ENCODE peak calls at places on chromosomes 3 and 15, in six cellular contexts. C is tibial artery, A is suprapubic skin, X is PC-9, G is A673, L is uterus. T is an unnamed sample. For H3K4me1, the result is how much of the 10 kb centered on the place peaks cover.

GRCh38 chr15:22262613-22263020 is 182.3 kb downstream of the OR4M2 start:
- DNase-seq in A (no peak), G (no peak), L (no peak), C (peak), X (no peak), T (peak)

GRCh38 chr3:15510493-15510892 is 11.0 kb downstream of the COLQ start:
- DNase-seq in C (no peak), X (no peak), L (no peak), A (no peak), G (no peak), T (no peak)

GRCh38 chr3:138747229-138747628 is 87.5 kb downstream of the PIK3CB start:
- DNase-seq in G (no peak), C (no peak), L (no peak), X (no peak), A (no peak), T (no peak)

GRCh38 chr3:130700541-130700940 is 46.1 kb downstream of the PIK3R4 start:
- DNase-seq in C (peak), X (no peak), A (no peak), G (peak), L (no peak), T (no peak)

GRCh38 chr15:24954783-24955548 is at the start of the genes SNRPN and SNURF:
- DNase-seq in G (peak), C (peak), L (peak), X (no peak), A (peak), T (peak)

GRCh38 chr3:126511291-126511690 is 6.3 kb downstream of the UROC1 start:
- DNase-seq in G (no peak), L (no peak), C (no peak), X (no peak), A (no peak), T (no peak)

GRCh38 chr15:50353251-50353998 is 1.6 kb downstream of the GABPB1 start:
- DNase-seq in X (peak), C (no peak), L (no peak), G (no peak), A (no peak), T (peak)

GRCh38 chr15:58546066-58546591 is 114.3 kb downstream of the LIPC start:
- DNase-seq in L (no peak), C (no peak), G (no peak), X (no peak), A (no peak), T (no peak)

GRCh38 chr3:22585504-22585903 is 617.6 kb upstream of the UBE2E2 start:
- DNase-seq in G (no peak), X (no peak), L (no peak), A (no peak), C (no peak), T (no peak)

GRCh38 chr3:20904674-20905073 is 718.7 kb upstream of the SGO1 start:
- DNase-seq in C (no peak), X (no peak), L (no peak), G (no peak), A (no peak), T (no peak)

GRCh38 chr15:63968700-63969099 is 77.6 kb downstream of the DAPK2 start:
- DNase-seq in L (no peak), C (no peak), X (no peak), G (no peak), A (no peak), T (peak)

GRCh38 chr3:23221136-23221535 is 18.0 kb downstream of the UBE2E2 start:
- DNase-seq in X (no peak), L (no peak), C (no peak), G (no peak), A (no peak), T (no peak)

GRCh38 chr3:179149239-179149887 is 1.2 kb downstream of the PIK3CA start:
- DNase-seq in G (no peak), A (no peak), X (peak), C (peak), L (peak), T (peak)

GRCh38 chr3:172244011-172244410 is 204.2 kb downstream of the GHSR start:
- DNase-seq in X (peak), C (no peak), A (no peak), L (no peak), G (no peak), T (no peak)

GRCh38 chr3:191412764-191413163 is 48.2 kb upstream of the PYDC2 start:
- DNase-seq in X (no peak), G (peak), L (no peak), C (no peak), A (no peak), T (no peak)

GRCh38 chr3:177284383-177284881 is 87.2 kb upstream of the TBL1XR1 start:
- DNase-seq in L (peak), C (peak), A (peak), X (no peak), G (peak), T (peak)

GRCh38 chr3:16319307-16319706 is 54.3 kb downstream of the OXNAD1 start:
- DNase-seq in A (no peak), L (no peak), C (no peak), G (peak), X (no peak), T (peak)

GRCh38 chr3:120497318-120497717 is 46.5 kb upstream of the FSTL1 start:
- DNase-seq in X (no peak), L (no peak), G (peak), A (no peak), C (no peak), T (no peak)

GRCh38 chr3:16063603-16064002 is 110.9 kb upstream of the GALNT15 start:
- DNase-seq in G (no peak), A (no peak), C (no peak), X (no peak), L (no peak), T (no peak)

GRCh38 chr3:42906085-42906904 is at the start of gene ZNF662:
- DNase-seq in G (no peak), X (peak), L (peak), C (peak), A (peak), T (peak)

GRCh38 chr15:52493968-52494367 is 34.7 kb downstream of the MYO5A start:
- DNase-seq in X (no peak), G (peak), L (no peak), A (no peak), C (no peak), T (no peak)

GRCh38 chr3:24002129-24002528 is 57.0 kb downstream of the NR1D2 start:
- DNase-seq in L (no peak), A (no peak), X (no peak), G (no peak), C (no peak), T (no peak)

GRCh38 chr3:12681586-12682371 is 17.9 kb upstream of the RAF1 start:
- DNase-seq in A (no peak), G (no peak), X (peak), C (peak), L (no peak), T (no peak)

GRCh38 chr3:128378631-128379347 is 87.9 kb downstream of the DNAJB8 start:
- DNase-seq in G (no peak), C (no peak), L (peak), A (no peak), X (no peak), T (no peak)

GRCh38 chr3:195133462-195133861 is 137.5 kb downstream of the XXYLT1 start:
- DNase-seq in G (no peak), A (no peak), C (no peak), L (no peak), X (no peak), T (no peak)

GRCh38 chr3:9673752-9674151 is 24.4 kb downstream of the MTMR14 start:
- DNase-seq in X (no peak), C (no peak), L (no peak), G (no peak), A (no peak), T (no peak)

GRCh38 chr3:18426597-18426996 is 1.5 kb upstream of the SATB1 start:
- DNase-seq in C (no peak), L (no peak), X (no peak), G (no peak), A (no peak), T (no peak)
- H3K4me3 ChIP-seq in C (no peak), L (no peak), X (peak), G (no peak), A (no peak), T (no peak)

DNA sequence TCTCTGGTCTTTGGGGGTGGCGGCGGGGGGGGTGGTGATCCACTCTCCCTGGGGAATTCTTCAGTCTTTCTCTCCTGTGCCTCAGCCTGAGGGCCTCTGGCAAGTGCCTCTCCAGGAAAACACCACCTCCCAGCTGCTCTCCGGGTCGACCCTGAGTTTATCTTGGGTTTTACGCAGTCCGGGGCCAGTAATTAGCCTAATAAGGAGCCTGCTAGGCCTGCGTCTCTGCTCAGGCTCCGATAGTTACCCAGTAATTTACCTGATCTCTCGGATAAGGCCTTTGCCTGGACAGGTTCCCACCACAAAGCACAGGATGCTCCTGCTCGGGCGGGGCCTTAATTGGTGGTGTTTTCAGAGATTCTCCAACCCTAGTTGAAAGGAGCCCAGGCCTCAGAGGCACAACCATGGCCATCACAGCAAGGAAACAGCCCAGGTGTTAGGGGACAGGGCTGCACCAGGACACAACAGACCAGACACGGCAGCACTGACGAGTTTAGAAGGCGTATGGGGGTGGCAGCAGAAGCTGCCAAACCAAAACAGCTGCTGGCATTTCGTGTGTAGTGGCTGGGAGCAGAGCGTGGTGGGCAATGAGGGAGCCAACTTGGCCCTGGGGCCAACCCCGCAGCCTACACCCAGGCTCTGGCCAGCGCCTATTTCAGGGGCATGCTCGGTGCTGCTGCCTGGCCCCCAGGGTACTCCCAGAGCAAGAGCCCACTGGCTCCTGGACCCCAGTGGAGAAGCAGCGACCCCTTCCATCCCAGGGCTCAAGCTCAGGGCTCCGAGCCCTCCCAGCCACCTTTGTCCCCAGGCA is 71.4 kb downstream of the KLF13 start:
- DNase-seq in X (no peak), A (no peak), L (no peak), C (no peak), G (no peak), T (peak)
- H3K4me1 ChIP-seq in X (under half), A (half or more), L (under half), C (under half), G (under half), T (under half)

GRCh38 chr15:82980986-82981385 is 5.0 kb upstream of the RAMAC start:
- DNase-seq in G (no peak), X (no peak), C (no peak), A (no peak), L (no peak), T (no peak)
- H3K4me3 ChIP-seq in G (no peak), X (no peak), C (no peak), A (no peak), L (no peak), T (no peak)

DNA sequence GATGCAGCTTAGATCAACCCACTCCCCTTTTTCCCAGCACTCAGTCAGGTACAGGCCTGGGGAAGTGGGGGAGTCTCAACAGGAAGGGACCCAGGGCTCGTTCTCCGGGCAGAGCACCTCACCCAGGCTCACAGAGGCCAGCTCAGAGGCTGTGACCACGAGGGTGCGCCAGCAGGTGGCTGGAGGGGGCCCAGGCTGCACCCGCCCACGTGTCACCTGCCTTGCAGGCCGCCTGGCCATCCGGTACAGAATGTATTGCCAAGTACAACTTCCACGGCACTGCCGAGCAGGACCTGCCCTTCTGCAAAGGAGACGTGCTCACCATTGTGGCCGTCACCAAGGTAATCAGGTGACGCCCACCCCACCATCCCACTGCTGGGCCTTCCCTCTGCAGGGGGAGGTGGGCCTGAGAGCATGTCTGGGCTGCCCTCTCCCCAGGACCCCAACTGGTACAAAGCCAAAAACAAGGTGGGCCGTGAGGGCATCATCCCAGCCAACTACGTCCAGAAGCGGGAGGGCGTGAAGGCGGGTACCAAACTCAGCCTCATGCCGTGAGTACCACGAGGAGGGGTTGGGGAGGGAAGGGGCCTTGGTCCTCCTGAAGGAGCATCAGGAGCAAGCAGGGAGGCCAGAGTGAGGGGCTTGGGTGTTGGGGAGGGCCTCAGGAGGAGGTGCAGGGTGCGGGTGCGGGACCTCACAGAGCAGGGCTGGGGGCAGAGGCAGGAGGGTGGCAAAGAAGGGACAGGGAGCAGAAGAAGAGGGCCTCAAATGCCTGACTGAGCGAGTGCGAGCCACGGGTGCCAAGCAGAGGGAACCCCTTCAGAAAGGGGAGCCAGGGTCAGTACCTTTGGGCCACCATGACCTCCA is 14.0 kb upstream of the LMAN1L start:
- DNase-seq in L (no peak), G (no peak), C (no peak), X (no peak), A (no peak), T (peak)
- H3K4me1 ChIP-seq in L (under half), G (under half), C (under half), X (under half), A (under half), T (under half)

GRCh38 chr3:104519968-104520655 is 846.6 kb upstream of the ALCAM start:
- DNase-seq in A (no peak), C (no peak), X (no peak), G (no peak), L (no peak), T (no peak)
- H3K4me3 ChIP-seq in A (no peak), C (no peak), X (no peak), G (no peak), L (no peak), T (no peak)

DNA sequence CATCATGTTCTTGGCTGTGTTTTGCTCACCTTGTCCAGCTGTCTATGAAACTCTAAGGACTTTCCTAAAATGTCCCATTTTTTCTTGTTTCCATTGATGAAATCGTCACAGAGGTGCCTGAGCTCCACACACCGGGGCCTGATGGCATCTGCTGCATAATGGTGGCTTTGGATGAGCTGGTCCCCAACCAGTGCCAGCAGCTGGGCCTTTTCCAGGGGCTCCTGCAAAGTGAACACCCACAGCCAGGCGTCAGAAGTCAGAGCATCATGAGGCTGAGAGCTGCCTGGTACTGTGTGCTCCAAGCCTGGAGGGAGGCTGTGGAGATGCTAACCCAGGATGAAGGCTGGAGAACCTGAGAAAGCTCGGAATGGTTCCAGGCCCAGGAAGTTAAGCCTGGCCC is 46.9 kb downstream of the B3GNT5 start:
- DNase-seq in L (no peak), X (no peak), G (no peak), C (no peak), A (no peak), T (no peak)
- H3K4me1 ChIP-seq in L (under half), X (half or more), G (under half), C (under half), A (under half), T (under half)

GRCh38 chr3:184380210-184380626 is 364 bp downstream of the CHRD start:
- DNase-seq in G (no peak), X (no peak), A (no peak), C (peak), L (peak), T (no peak)

GRCh38 chr3:184380627-184381260 is 890 bp downstream of the CHRD start:
- DNase-seq in X (no peak), A (no peak), L (no peak), G (no peak), C (no peak), T (no peak)

GRCh38 chr3:184383033-184383740 is 3.3 kb downstream of the CHRD start:
- DNase-seq in C (no peak), G (no peak), A (no peak), X (no peak), L (no peak), T (no peak)

GRCh38 chr3:184382326-184383032 is 2.6 kb downstream of the CHRD start:
- DNase-seq in X (no peak), L (no peak), G (no peak), C (no peak), A (no peak), T (no peak)

DNA sequence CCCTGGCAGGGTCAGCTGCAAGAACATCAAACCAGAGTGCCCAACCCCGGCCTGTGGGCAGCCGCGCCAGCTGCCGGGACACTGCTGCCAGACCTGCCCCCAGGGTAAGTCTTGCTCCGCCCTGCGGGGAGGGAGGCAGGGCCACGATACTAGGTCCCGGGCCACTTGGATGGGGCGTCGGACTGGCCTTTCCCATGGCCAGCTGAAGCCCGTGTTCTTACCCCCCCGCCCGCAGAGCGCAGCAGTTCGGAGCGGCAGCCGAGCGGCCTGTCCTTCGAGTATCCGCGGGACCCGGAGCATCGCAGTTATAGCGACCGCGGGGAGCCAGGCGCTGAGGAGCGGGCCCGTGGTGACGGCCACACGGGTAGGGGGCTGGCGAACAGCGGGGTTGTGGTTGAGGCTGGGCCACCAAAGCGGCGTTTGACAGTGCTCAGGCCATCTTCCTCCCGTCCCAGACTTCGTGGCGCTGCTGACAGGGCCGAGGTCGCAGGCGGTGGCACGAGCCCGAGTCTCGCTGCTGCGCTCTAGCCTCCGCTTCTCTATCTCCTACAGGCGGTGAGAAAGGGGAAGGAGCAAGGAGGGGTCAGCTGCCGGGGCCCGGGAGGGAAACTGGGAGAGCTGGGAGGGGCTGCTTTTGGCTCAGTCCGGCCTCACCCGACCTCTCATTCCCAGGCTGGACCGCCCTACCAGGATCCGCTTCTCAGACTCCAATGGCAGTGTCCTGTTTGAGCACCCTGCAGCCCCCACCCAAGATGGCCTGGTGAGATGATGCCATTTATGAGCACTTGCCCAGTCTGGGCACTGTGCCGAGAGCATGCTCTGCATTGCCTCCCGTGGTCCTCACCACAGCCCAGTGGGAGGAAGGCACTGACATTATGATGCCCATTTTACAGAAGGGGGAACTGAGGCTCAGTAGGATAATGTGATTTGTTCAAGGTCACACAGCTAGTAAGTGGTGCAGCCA is 1.7 kb downstream of the CHRD start:
- DNase-seq in G (no peak), C (peak), L (no peak), A (no peak), X (no peak), T (no peak)
- H3K4me3 ChIP-seq in G (no peak), C (peak), L (peak), A (peak), X (no peak), T (no peak)